ENCODE peak calls at places on chromosome 6, in seven cellular contexts. K, C, Q, R, B, N and S are unnamed samples.

GRCh38 chr6:116438590-116439448 is 22.4 kb upstream of the CALHM6 start:
- DNase-seq in R (no peak), N (no peak), K (no peak), Q (no peak), B (no peak), C (no peak), S (no peak)

GRCh38 chr6:137005073-137005472 is 39.7 kb downstream of the IL20RA start:
- DNase-seq in R (no peak), K (no peak), Q (no peak), B (no peak), N (no peak), C (no peak), S (no peak)

GRCh38 chr6:112286010-112286409 is 31.6 kb upstream of the LAMA4 start:
- DNase-seq in B (no peak), R (no peak), K (no peak), C (peak; percentile 11), N (no peak), Q (no peak), S (no peak)

GRCh38 chr6:73368675-73369074 is 1.0 kb downstream of the OOEP start:
- DNase-seq in B (no peak), R (no peak), Q (no peak), C (no peak), K (no peak), N (no peak), S (no peak)

GRCh38 chr6:109456710-109457595 is 1.4 kb upstream of the MICAL1 start:
- DNase-seq in K (no peak), C (no peak), Q (no peak), N (no peak), R (no peak), B (no peak), S (no peak)

GRCh38 chr6:69105288-69105687 is 470.2 kb downstream of the ADGRB3 start:
- DNase-seq in R (no peak), C (no peak), K (peak; percentile 16), B (no peak), Q (no peak), N (no peak), S (no peak)

GRCh38 chr6:128641701-128642100 is 121.3 kb upstream of the PTPRK start:
- DNase-seq in K (no peak), Q (no peak), R (no peak), C (no peak), B (no peak), N (no peak), S (no peak)

GRCh38 chr6:122289721-122290501 is 109.5 kb upstream of the HSF2 start:
- DNase-seq in C (no peak), K (peak; percentile 15), B (peak; percentile 13), R (peak; percentile 13), Q (peak; percentile 10), N (no peak), S (peak; percentile 37)

GRCh38 chr6:125210667-125211066 is 57.1 kb downstream of the TPD52L1 start:
- DNase-seq in C (no peak), B (no peak), R (no peak), K (no peak), N (no peak), Q (no peak), S (no peak)

GRCh38 chr6:143232849-143233248 is 172.2 kb downstream of the AIG1 start:
- DNase-seq in R (peak; percentile 15), N (no peak), K (peak; percentile 74), Q (peak; percentile 72), C (peak; percentile 2), B (peak; percentile 65), S (peak; percentile 66)

GRCh38 chr6:168367285-168367720 is 47.7 kb upstream of the DACT2 start:
- DNase-seq in C (no peak), K (no peak), R (no peak), Q (no peak), N (no peak), B (no peak), S (no peak)

GRCh38 chr6:2542101-2542857 is 208.4 kb downstream of the MYLK4 start:
- DNase-seq in B (no peak), C (no peak), Q (peak; percentile 5), R (no peak), K (no peak), N (no peak), S (no peak)

GRCh38 chr6:2467929-2468600 is 222.7 kb upstream of the GMDS start:
- DNase-seq in Q (no peak), C (no peak), R (no peak), N (no peak), K (no peak), B (no peak), S (no peak)

GRCh38 chr6:164554700-164555479 is 754.5 kb downstream of the C6orf118 start:
- DNase-seq in N (no peak), Q (no peak), R (no peak), K (no peak), C (no peak), B (no peak), S (no peak)

GRCh38 chr6:48512396-48512795 is 401.4 kb upstream of the PTCHD4 start:
- DNase-seq in B (no peak), R (no peak), N (no peak), C (no peak), K (no peak), Q (no peak), S (no peak)

GRCh38 chr6:105748737-105749161 is 337.4 kb upstream of the PRDM1 start:
- DNase-seq in N (no peak), C (no peak), Q (peak; percentile 11), K (no peak), B (no peak), R (no peak), S (no peak)

GRCh38 chr6:53795702-53796450 is 1.1 kb downstream of the LRRC1 start:
- DNase-seq in N (no peak), Q (no peak), B (peak; percentile 29), R (no peak), C (no peak), K (peak; percentile 50), S (no peak)

GRCh38 chr6:74646461-74646860 is 559.4 kb downstream of the COL12A1 start:
- DNase-seq in N (no peak), Q (no peak), R (no peak), K (no peak), C (no peak), B (no peak), S (no peak)

GRCh38 chr6:166581091-166581511 is 5.4 kb downstream of the RAMACL start:
- DNase-seq in R (no peak), N (no peak), Q (no peak), C (no peak), B (no peak), K (no peak), S (no peak)

GRCh38 chr6:151160869-151161268 is 78.9 kb upstream of the AKAP12 start:
- DNase-seq in C (no peak), N (no peak), R (no peak), K (no peak), B (peak; percentile 57), Q (no peak), S (no peak)

GRCh38 chr6:168345266-168345665 is 25.7 kb upstream of the DACT2 start:
- DNase-seq in Q (no peak), N (no peak), R (no peak), B (no peak), K (no peak), C (no peak), S (no peak)

GRCh38 chr6:167734662-167735497 is 91.8 kb upstream of the AFDN start:
- DNase-seq in B (no peak), C (no peak), R (no peak), K (no peak), N (no peak), Q (no peak), S (no peak)

GRCh38 chr6:44039839-44040350 is 87.4 kb downstream of the MRPL14 start:
- DNase-seq in B (no peak), R (no peak), K (no peak), Q (no peak), N (no peak), C (no peak), S (no peak)

GRCh38 chr6:89547286-89547685 is 91.3 kb downstream of the LYRM2 start:
- DNase-seq in B (no peak), C (no peak), R (no peak), Q (no peak), K (peak; percentile 32), N (no peak), S (no peak)

GRCh38 chr6:37602360-37602759 is 95.3 kb downstream of the MDGA1 start:
- DNase-seq in B (no peak), R (no peak), K (no peak), Q (no peak), N (no peak), C (no peak), S (no peak)

GRCh38 chr6:158909938-158910337 is 90.1 kb downstream of the RSPH3 start:
- DNase-seq in N (no peak), B (no peak), R (no peak), K (no peak), C (no peak), Q (no peak), S (no peak)

GRCh38 chr6:158907931-158908330 is 88.8 kb upstream of the EZR start:
- DNase-seq in K (no peak), B (no peak), N (no peak), R (no peak), Q (no peak), C (no peak), S (no peak)

GRCh38 chr6:158906926-158907325 is 87.8 kb upstream of the EZR start:
- DNase-seq in C (no peak), K (no peak), Q (no peak), N (no peak), R (no peak), B (no peak), S (no peak)

GRCh38 chr6:158910484-158911075 is 89.4 kb downstream of the RSPH3 start:
- DNase-seq in N (peak; percentile 82), C (peak; percentile 54), B (no peak), Q (no peak), K (peak; percentile 70), R (no peak), S (no peak)

DNA sequence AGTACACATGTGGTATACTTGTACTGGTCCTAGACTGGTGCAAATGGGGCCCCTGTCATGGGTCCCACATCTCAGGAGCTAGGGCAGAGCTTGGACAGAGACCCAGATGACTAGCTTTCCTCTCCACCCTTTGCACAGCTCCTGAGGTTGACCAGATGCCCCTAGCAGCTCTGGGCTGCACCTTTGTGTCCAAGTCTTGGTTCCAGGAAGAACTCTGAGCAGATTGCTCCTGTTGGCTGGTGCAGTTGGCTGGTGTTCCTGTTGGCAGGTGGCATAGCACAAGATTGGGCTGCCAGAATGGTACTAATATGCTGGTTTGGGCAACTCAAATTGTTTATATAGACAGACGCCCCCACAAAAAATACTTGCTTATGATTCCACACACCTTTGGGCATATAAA is 89.4 kb upstream of the EZR start:
- DNase-seq in K (no peak), B (no peak), R (no peak), Q (no peak), N (no peak), C (no peak), S (no peak)
- TF ChIP-seq SP1 in K (no peak), B (no peak), R (no peak), Q (no peak), N (no peak), C (no peak), S (no peak)

GRCh38 chr6:160520043-160520904 is 143.8 kb downstream of the LPA start:
- DNase-seq in R (no peak), K (peak; percentile 82), N (peak; percentile 25), B (peak; percentile 50), C (no peak), Q (peak; percentile 86), S (peak; percentile 85)
- TF ChIP-seq SP1 in R (no peak), K (no peak), N (no peak), B (no peak), C (no peak), Q (no peak), S (no peak)

GRCh38 chr6:131107166-131107565 is 28.1 kb upstream of the AKAP7 start:
- DNase-seq in Q (peak; percentile 9), B (peak; percentile 80), N (no peak), C (no peak), R (no peak), K (no peak), S (no peak)
- TF ChIP-seq SP1 in Q (no peak), B (no peak), N (no peak), C (no peak), R (no peak), K (no peak), S (no peak)

GRCh38 chr6:154689654-154690053 is 43.6 kb upstream of the SCAF8 start:
- DNase-seq in B (no peak), N (no peak), R (no peak), K (no peak), Q (no peak), C (no peak), S (no peak)
- TF ChIP-seq SP1 in B (no peak), N (no peak), R (no peak), K (no peak), Q (no peak), C (no peak), S (no peak)